ENCODE peak calls at places on chromosome 1, in ten cellular contexts. N, Y, S, T, B, J, A, P, Q and H are unnamed samples.

GRCh38 chr1:231806623-231807470 is 180.3 kb downstream of the DISC1 start:
- DNase-seq in N (peak; percentile 66), A (peak; percentile 46), Q (peak; percentile 77), Y (peak; percentile 48), S (no peak), B (peak; percentile 31), J (peak; percentile 51), P (peak; percentile 70), T (peak; percentile 56), H (peak; percentile 65)

GRCh38 chr1:193709607-193710006 is 523.2 kb upstream of the B3GALT2 start:
- DNase-seq in T (no peak), Y (no peak), P (no peak), A (no peak), B (no peak), S (no peak), J (no peak), N (no peak), Q (peak; percentile 23), H (no peak)

GRCh38 chr1:207321790-207322530 is 482 bp downstream of the CD55 start:
- DNase-seq in Q (peak; percentile 19), N (no peak), J (no peak), B (no peak), A (no peak), P (no peak), T (no peak), S (no peak), Y (peak; percentile 41), H (peak; percentile 19)

GRCh38 chr1:234649432-234650081 is 39.6 kb upstream of the IRF2BP2 start:
- DNase-seq in J (no peak), T (no peak), Y (peak; percentile 72), S (no peak), N (no peak), B (no peak), P (no peak), Q (no peak), A (no peak), H (no peak)

GRCh38 chr1:240000634-240001033 is 91.0 kb upstream of the FMN2 start:
- DNase-seq in P (no peak), A (no peak), Y (peak; percentile 79), N (no peak), J (no peak), Q (no peak), B (no peak), T (no peak), S (no peak), H (no peak)

GRCh38 chr1:42322577-42322976 is 12.5 kb downstream of the FOXJ3 start:
- DNase-seq in P (no peak), S (no peak), B (no peak), Q (no peak), Y (peak; percentile 55), A (no peak), T (no peak), N (no peak), J (no peak), H (no peak)

GRCh38 chr1:42214447-42214871 is 49.9 kb upstream of the GUCA2A start:
- DNase-seq in T (no peak), P (no peak), B (peak; percentile 65), A (peak; percentile 87), S (no peak), J (no peak), Q (no peak), N (no peak), Y (peak; percentile 72), H (peak; percentile 37)

GRCh38 chr1:93770640-93771039 is 89.0 kb upstream of the BCAR3 start:
- DNase-seq in S (no peak), J (no peak), N (no peak), B (no peak), Q (no peak), T (no peak), Y (peak; percentile 40), A (no peak), P (no peak), H (no peak)

GRCh38 chr1:169005776-169006175 is 100.7 kb upstream of the ATP1B1 start:
- DNase-seq in P (no peak), Y (no peak), T (no peak), A (no peak), N (no peak), Q (no peak), S (no peak), J (no peak), B (no peak), H (no peak)

GRCh38 chr1:234515411-234515810 is 36.4 kb upstream of the TARBP1 start:
- DNase-seq in P (no peak), J (no peak), Y (peak; percentile 73), N (no peak), S (no peak), Q (no peak), B (no peak), A (no peak), T (no peak), H (peak; percentile 44)

GRCh38 chr1:101995984-101996731 is 568 bp downstream of the OLFM3 start:
- DNase-seq in J (no peak), Q (no peak), N (no peak), P (no peak), B (no peak), T (no peak), S (no peak), Y (no peak), A (no peak), H (peak; percentile 3)

DNA sequence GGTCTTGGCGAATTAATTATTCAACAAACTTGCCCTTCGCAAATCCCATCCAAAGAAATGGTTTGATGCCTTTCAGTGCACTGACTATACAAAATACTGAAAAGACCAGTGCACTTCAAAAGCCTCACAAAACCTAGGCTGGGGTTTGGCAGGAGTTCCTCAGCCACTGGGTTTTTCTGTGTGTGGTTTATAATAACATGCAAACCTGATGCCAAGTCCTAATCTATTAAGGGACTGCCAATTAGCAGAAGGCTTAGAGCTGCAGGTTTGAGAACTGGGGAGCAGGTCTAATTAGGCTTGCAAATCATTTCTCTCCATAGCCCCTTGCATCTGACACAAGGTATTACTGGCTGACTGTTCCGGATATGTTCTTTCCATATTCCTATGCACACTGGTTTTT is 27.7 kb downstream of the PLPP3 start:
- DNase-seq in B (no peak), T (no peak), Y (no peak), P (no peak), N (no peak), J (no peak), Q (no peak), S (no peak), A (no peak), H (no peak)
- H3K4me1 ChIP-seq in B (peaks cover 87% of the 10 kb centered on the region), T (peaks cover 32% of the 10 kb centered on the region), Y (peaks cover 4% of the 10 kb centered on the region), P (peaks cover 53% of the 10 kb centered on the region), N (peaks cover 98% of the 10 kb centered on the region), J (peaks cover 99% of the 10 kb centered on the region), Q (no peaks in the 10 kb centered on the region), S (peaks cover 61% of the 10 kb centered on the region), A (peaks cover 70% of the 10 kb centered on the region), H (peaks cover 15% of the 10 kb centered on the region)

GRCh38 chr1:8529901-8530300 is 212.0 kb downstream of the SLC45A1 start:
- DNase-seq in T (no peak), B (no peak), P (no peak), Y (no peak), S (no peak), Q (no peak), J (no peak), N (no peak), A (no peak), H (no peak)

GRCh38 chr1:8536521-8536920 is 218.6 kb downstream of the SLC45A1 start:
- DNase-seq in J (no peak), B (no peak), P (no peak), S (no peak), Q (no peak), T (no peak), Y (no peak), A (no peak), N (no peak), H (no peak)

GRCh38 chr1:8533907-8534306 is 216.0 kb downstream of the SLC45A1 start:
- DNase-seq in J (no peak), T (no peak), A (no peak), B (no peak), S (no peak), N (no peak), Y (no peak), P (no peak), Q (no peak), H (no peak)

GRCh38 chr1:8538502-8538901 is 220.6 kb downstream of the SLC45A1 start:
- DNase-seq in S (no peak), P (no peak), T (no peak), Q (no peak), Y (no peak), A (no peak), B (no peak), N (no peak), J (no peak), H (no peak)

GRCh38 chr1:8533124-8533523 is 215.2 kb downstream of the SLC45A1 start:
- DNase-seq in S (no peak), N (no peak), Q (no peak), A (no peak), J (no peak), P (no peak), Y (no peak), B (no peak), T (no peak), H (no peak)
- H3K4me1 ChIP-seq in S (peaks cover 3% of the 10 kb centered on the region), N (no peaks in the 10 kb centered on the region), Q (no peaks in the 10 kb centered on the region), A (peaks cover 12% of the 10 kb centered on the region), J (no peaks in the 10 kb centered on the region), P (peaks cover under 1% of the 10 kb centered on the region), Y (no peaks in the 10 kb centered on the region), B (no peaks in the 10 kb centered on the region), T (no peaks in the 10 kb centered on the region), H (no peaks in the 10 kb centered on the region)

DNA sequence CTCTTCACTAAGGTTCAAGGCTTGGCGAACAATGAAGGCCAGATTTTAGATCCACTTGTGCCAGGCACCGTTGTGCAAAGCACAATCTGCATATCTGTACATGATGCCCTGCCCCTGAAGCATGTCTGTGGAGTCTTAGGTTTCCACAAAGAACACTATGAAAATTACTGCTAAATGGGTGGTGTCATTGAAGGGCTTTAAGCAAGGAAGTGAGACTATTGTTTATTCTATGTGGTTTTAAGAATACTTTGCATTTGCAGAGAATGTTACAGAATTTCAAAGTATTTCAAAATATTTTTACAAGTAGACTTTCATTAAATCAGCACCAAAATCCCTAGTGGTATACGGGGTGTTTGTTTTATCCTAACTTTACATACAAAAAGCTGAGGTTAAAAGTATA is 8.8 kb downstream of the TSEN15 start:
- DNase-seq in Q (no peak), Y (peak; percentile 30), S (no peak), B (no peak), N (no peak), T (no peak), P (no peak), A (no peak), J (no peak), H (no peak)
- H3K4me1 ChIP-seq in Q (peaks cover 5% of the 10 kb centered on the region), Y (peaks cover 72% of the 10 kb centered on the region), S (no peaks in the 10 kb centered on the region), B (peaks cover 40% of the 10 kb centered on the region), N (peaks cover 18% of the 10 kb centered on the region), T (no peaks in the 10 kb centered on the region), P (peaks cover 26% of the 10 kb centered on the region), A (peaks cover 7% of the 10 kb centered on the region), J (peaks cover 36% of the 10 kb centered on the region), H (peaks cover 9% of the 10 kb centered on the region)

DNA sequence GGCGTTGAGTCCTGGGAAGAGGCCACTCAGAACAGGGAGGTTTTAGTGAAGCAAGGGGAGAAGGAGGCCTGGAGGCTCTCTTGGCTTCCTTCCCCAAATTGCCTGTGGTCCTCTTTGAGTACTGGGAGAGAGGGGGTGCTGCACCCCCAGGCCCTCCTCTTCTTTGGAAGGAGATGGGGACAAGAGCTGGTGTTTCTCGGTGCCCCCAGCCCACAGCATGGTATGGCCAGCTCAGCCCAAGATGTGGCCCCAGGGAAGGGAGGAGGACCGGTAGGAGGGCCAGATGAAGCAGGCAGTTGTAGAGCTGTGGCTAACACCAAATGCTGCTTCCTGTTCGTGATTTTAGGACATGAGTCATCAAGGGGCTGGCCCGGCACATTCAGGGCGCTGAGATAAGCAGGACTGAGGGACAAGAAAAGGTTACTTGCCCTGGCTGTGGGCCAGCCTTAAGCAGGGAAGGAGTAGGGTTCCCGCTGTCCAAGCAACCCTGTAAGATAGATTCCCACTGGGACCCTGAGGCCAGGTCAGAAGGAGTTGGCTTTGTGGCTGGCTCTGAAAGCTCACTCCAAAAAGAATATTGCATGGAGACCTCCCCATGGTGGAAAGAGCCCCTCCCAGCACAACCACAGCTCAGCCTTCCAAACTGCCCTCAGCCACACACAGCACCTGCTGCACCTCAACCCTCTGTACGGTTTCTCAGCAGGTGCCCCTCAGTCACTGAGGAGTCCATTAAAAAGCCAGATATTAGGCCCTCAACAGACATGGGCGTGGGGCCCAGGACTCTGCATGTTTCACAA is 4.9 kb upstream of the TNFRSF1B start:
- DNase-seq in A (no peak), T (no peak), Y (peak; percentile 88), J (peak; percentile 92), S (peak; percentile 89), Q (peak; percentile 97), B (peak; percentile 93), P (peak; percentile 91), N (peak; percentile 97), H (peak; percentile 62)
- H3K4me1 ChIP-seq in A (peaks cover 25% of the 10 kb centered on the region), T (no peaks in the 10 kb centered on the region), Y (peaks cover 16% of the 10 kb centered on the region), J (peaks cover 48% of the 10 kb centered on the region), S (peaks cover 28% of the 10 kb centered on the region), Q (peaks cover 32% of the 10 kb centered on the region), B (peaks cover 21% of the 10 kb centered on the region), P (peaks cover 18% of the 10 kb centered on the region), N (peaks cover 31% of the 10 kb centered on the region), H (peaks cover 17% of the 10 kb centered on the region)